ENCODE peak calls at places on chromosomes 6 and 20, in nine cellular contexts. Q is OCI-LY7, N is sigmoid colon, I is cardiac muscle cell, G is Panc1, J is HCT116, K is SJSA1, F is uterus, Z is ovary. Y is an unnamed sample.

GRCh38 chr6:143647712-143648111 is 30.1 kb upstream of the PHACTR2 start:
- DNase-seq in Q (no peak), N (no peak), I (no peak), G (no peak), J (no peak), K (no peak), F (no peak), Z (no peak), Y (no peak)

GRCh38 chr6:37822851-37823682 is 3.5 kb downstream of the ZFAND3 start:
- DNase-seq in Q (no peak), N (no peak), I (peak; percentile 19), G (no peak), J (no peak), K (no peak), F (peak; percentile 21), Z (no peak), Y (no peak)

GRCh38 chr20:61764471-61765020 is 301.1 kb downstream of the TAF4 start:
- DNase-seq in Q (no peak), N (peak; percentile 47), I (no peak), G (no peak), J (no peak), K (no peak), F (no peak), Z (no peak), Y (no peak)

GRCh38 chr6:126548301-126548700 is 208.4 kb downstream of the CENPW start:
- DNase-seq in Q (no peak), N (no peak), I (no peak), G (no peak), J (no peak), K (no peak), F (no peak), Z (no peak), Y (peak; percentile 9)

GRCh38 chr6:38188677-38189335 is 369.3 kb downstream of the ZFAND3 start:
- DNase-seq in Q (no peak), N (no peak), I (no peak), G (no peak), J (no peak), K (no peak), F (no peak), Z (no peak), Y (no peak)

GRCh38 chr6:21437583-21437982 is 156.0 kb upstream of the SOX4 start:
- DNase-seq in Q (no peak), N (no peak), I (no peak), G (no peak), J (no peak), K (no peak), F (no peak), Z (no peak), Y (no peak)

GRCh38 chr6:3390698-3391097 is 66.2 kb downstream of the SLC22A23 start:
- DNase-seq in Q (no peak), N (peak; percentile 68), I (no peak), G (no peak), J (peak; percentile 80), K (peak; percentile 40), F (no peak), Z (no peak), Y (no peak)

GRCh38 chr20:8267009-8267408 is 134.9 kb downstream of the PLCB1 start:
- DNase-seq in Q (no peak), N (no peak), I (no peak), G (no peak), J (no peak), K (no peak), F (no peak), Z (no peak), Y (peak; percentile 47)

GRCh38 chr6:144590540-144590939 is 305.4 kb downstream of the UTRN start:
- DNase-seq in Q (no peak), N (no peak), I (no peak), G (no peak), J (no peak), K (no peak), F (no peak), Z (no peak), Y (no peak)

GRCh38 chr6:100186552-100186951 is 192.5 kb upstream of the MCHR2 start:
- DNase-seq in Q (no peak), N (no peak), I (no peak), G (no peak), J (no peak), K (no peak), F (no peak), Z (no peak), Y (no peak)

GRCh38 chr6:132253906-132254305 is 147.4 kb downstream of the MOXD1 start:
- DNase-seq in Q (no peak), N (no peak), I (no peak), G (no peak), J (no peak), K (no peak), F (no peak), Z (no peak), Y (no peak)

GRCh38 chr6:65191412-65191811 is 515.6 kb downstream of the EYS start:
- DNase-seq in Q (no peak), N (no peak), I (no peak), G (no peak), J (no peak), K (no peak), F (no peak), Z (no peak), Y (no peak)

GRCh38 chr6:18545726-18546125 is 158.6 kb downstream of the RNF144B start:
- DNase-seq in Q (no peak), N (no peak), I (no peak), G (no peak), J (no peak), K (no peak), F (no peak), Z (no peak), Y (no peak)

GRCh38 chr6:72620866-72621242 is 1.0 kb upstream of the KCNQ5 start:
- DNase-seq in Q (peak; percentile 41), N (no peak), I (no peak), G (no peak), J (no peak), K (no peak), F (no peak), Z (peak; percentile 9), Y (no peak)

GRCh38 chr20:62774076-62774714 is 22.1 kb upstream of the MRGBP start:
- DNase-seq in Q (no peak), N (no peak), I (no peak), G (no peak), J (no peak), K (no peak), F (no peak), Z (no peak), Y (peak; percentile 50)

GRCh38 chr20:62776035-62776691 is 20.1 kb upstream of the MRGBP start:
- DNase-seq in Q (no peak), N (no peak), I (no peak), G (no peak), J (no peak), K (no peak), F (no peak), Z (no peak), Y (no peak)

GRCh38 chr20:62774762-62775161 is 21.5 kb upstream of the MRGBP start:
- DNase-seq in Q (no peak), N (no peak), I (no peak), G (no peak), J (no peak), K (no peak), F (no peak), Z (no peak), Y (no peak)

GRCh38 chr20:62776692-62777527 is 19.4 kb upstream of the MRGBP start:
- DNase-seq in Q (peak; percentile 86), N (no peak), I (no peak), G (no peak), J (peak; percentile 75), K (no peak), F (no peak), Z (no peak), Y (peak; percentile 94)

DNA sequence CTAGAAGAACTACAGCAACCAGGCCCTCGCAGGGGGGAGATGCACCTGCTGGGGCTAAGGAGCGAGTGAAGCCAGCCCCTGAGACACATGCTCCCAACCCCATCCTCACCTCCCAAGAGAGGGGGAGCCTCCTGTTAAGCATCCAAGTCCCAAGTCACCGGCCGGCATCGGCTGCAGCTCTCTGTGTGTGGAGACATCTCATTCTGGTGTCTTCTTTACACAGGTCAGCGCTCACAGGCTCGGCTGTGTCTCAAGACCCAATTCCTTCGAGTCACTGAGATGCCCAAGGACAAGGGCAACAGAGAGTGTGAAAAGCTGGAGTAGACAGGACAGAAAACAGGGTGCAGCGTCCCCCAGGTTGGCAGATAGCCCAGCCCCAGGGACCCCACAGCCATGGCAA is 21.1 kb upstream of the MRGBP start:
- DNase-seq in Q (no peak), N (no peak), I (no peak), G (no peak), J (no peak), K (no peak), F (no peak), Z (no peak), Y (no peak)
- H3K27ac ChIP-seq in Q (no peak overlapping the region), N (no peak overlapping the region), I (no peak overlapping the region), G (no peak overlapping the region), J (peak overlapping the region; percentile 84), K (no peak overlapping the region), F (no peak overlapping the region), Z (no peak overlapping the region), Y (no peak overlapping the region)

GRCh38 chr6:42142118-42142835 is at the start of gene C6orf132:
- DNase-seq in Q (no peak), N (no peak), I (peak; percentile 70), G (no peak), J (no peak), K (no peak), F (no peak), Z (peak; percentile 36), Y (no peak)
- H3K9me3 ChIP-seq in Q (no peaks in the 10 kb centered on the region), N (no peaks in the 10 kb centered on the region), I (no peaks in the 10 kb centered on the region), G (no peaks in the 10 kb centered on the region), J (no peaks in the 10 kb centered on the region), K (no peaks in the 10 kb centered on the region), F (no peaks in the 10 kb centered on the region), Z (no peaks in the 10 kb centered on the region), Y (no peaks in the 10 kb centered on the region)

GRCh38 chr6:169620171-169621125 is 81.4 kb downstream of the WDR27 start:
- DNase-seq in Q (no peak), N (no peak), I (no peak), G (no peak), J (no peak), K (peak; percentile 91), F (no peak), Z (no peak), Y (peak; percentile 72)

GRCh38 chr6:169619650-169620049 is 82.2 kb downstream of the WDR27 start:
- DNase-seq in Q (no peak), N (no peak), I (no peak), G (no peak), J (no peak), K (no peak), F (no peak), Z (no peak), Y (peak; percentile 79)

GRCh38 chr6:169617562-169617961 is 84.3 kb downstream of the WDR27 start:
- DNase-seq in Q (no peak), N (no peak), I (no peak), G (no peak), J (no peak), K (no peak), F (no peak), Z (no peak), Y (no peak)

GRCh38 chr6:169621311-169621710 is 80.5 kb downstream of the WDR27 start:
- DNase-seq in Q (no peak), N (no peak), I (no peak), G (no peak), J (no peak), K (no peak), F (no peak), Z (no peak), Y (no peak)

GRCh38 chr6:169618526-169619490 is 83.0 kb downstream of the WDR27 start:
- DNase-seq in Q (no peak), N (no peak), I (no peak), G (no peak), J (no peak), K (peak; percentile 89), F (no peak), Z (no peak), Y (no peak)
- H3K27ac ChIP-seq in Q (no peak overlapping the region), N (no peak overlapping the region), I (no peak overlapping the region), G (no peak overlapping the region), J (no peak overlapping the region), K (peak overlapping the region; percentile 98), F (no peak overlapping the region), Z (no peak overlapping the region), Y (peak overlapping the region; percentile 99)

GRCh38 chr20:1202762-1203504 is at the start of gene C20orf202:
- DNase-seq in Q (no peak), N (no peak), I (no peak), G (no peak), J (no peak), K (no peak), F (no peak), Z (no peak), Y (no peak)
- H3K9me3 ChIP-seq in Q (no peaks in the 10 kb centered on the region), N (no peaks in the 10 kb centered on the region), I (no peaks in the 10 kb centered on the region), G (no peaks in the 10 kb centered on the region), J (no peaks in the 10 kb centered on the region), K (no peaks in the 10 kb centered on the region), F (no peaks in the 10 kb centered on the region), Z (no peaks in the 10 kb centered on the region), Y (no peaks in the 10 kb centered on the region)